ENCODE peak calls at places on chromosomes 12 and 14, in seven cellular contexts. U is GM23248; G is mucosa of gallbladder; R is cardiac muscle cell; Q is T-helper 1 cell; L is effector memory CD8-positive, alpha-beta T cell; E is NCI-H1436. V is an unnamed sample.

GRCh38 chr12:91877461-91878230 is 268.0 kb downstream of the BTG1 start:
- DNase-seq in U (no peak), G (no peak), R (no peak), Q (peak), L (peak), E (peak), V (no peak)

GRCh38 chr12:69704357-69704756 is 5.3 kb upstream of the BEST3 start:
- DNase-seq in U (no peak), G (no peak), R (no peak), Q (no peak), L (no peak), E (no peak), V (no peak)

GRCh38 chr12:53101931-53102781 is 1.1 kb upstream of the SOAT2 start:
- DNase-seq in U (no peak), G (no peak), R (no peak), Q (no peak), L (no peak), E (no peak), V (no peak)

GRCh38 chr12:64608901-64609542 is 1.3 kb upstream of the RASSF3 start:
- DNase-seq in U (peak), G (peak), R (peak), Q (peak), L (peak), E (peak), V (peak)

GRCh38 chr12:104555650-104556049 is 98.9 kb downstream of the CHST11 start:
- DNase-seq in U (no peak), G (no peak), R (no peak), Q (no peak), L (no peak), E (no peak), V (no peak)

GRCh38 chr12:67772276-67773169 is 124.0 kb downstream of the DYRK2 start:
- DNase-seq in U (peak), G (no peak), R (peak), Q (no peak), L (no peak), E (no peak), V (peak)

GRCh38 chr12:25313591-25313990 is 62.9 kb upstream of the KRAS start:
- DNase-seq in U (peak), G (no peak), R (no peak), Q (no peak), L (no peak), E (no peak), V (no peak)

GRCh38 chr12:121061831-121062230 is 22.8 kb upstream of the OASL start:
- DNase-seq in U (peak), G (no peak), R (peak), Q (no peak), L (no peak), E (no peak), V (no peak)

GRCh38 chr12:108381793-108382436 is 42.8 kb upstream of the CMKLR1 start:
- DNase-seq in U (peak), G (no peak), R (peak), Q (no peak), L (no peak), E (no peak), V (peak)

GRCh38 chr12:120221576-120221900 is 20.6 kb upstream of the RPLP0 start:
- DNase-seq in U (no peak), G (no peak), R (no peak), Q (no peak), L (no peak), E (no peak), V (no peak)

GRCh38 chr12:132236129-132236929 is 92.1 kb downstream of the NOC4L start:
- DNase-seq in U (no peak), G (no peak), R (no peak), Q (no peak), L (no peak), E (no peak), V (no peak)

GRCh38 chr12:121801601-121802484 is 2.0 kb upstream of the SETD1B start:
- DNase-seq in U (peak), G (no peak), R (peak), Q (no peak), L (no peak), E (peak), V (no peak)

GRCh38 chr14:100076630-100077029 is 11.4 kb downstream of the EVL start:
- DNase-seq in U (peak), G (no peak), R (peak), Q (no peak), L (no peak), E (no peak), V (no peak)

GRCh38 chr14:52922059-52922458 is 28.8 kb downstream of the FERMT2 start:
- DNase-seq in U (no peak), G (no peak), R (no peak), Q (no peak), L (no peak), E (no peak), V (no peak)

GRCh38 chr12:3359478-3359877 is 131.5 kb upstream of the PRMT8 start:
- DNase-seq in U (no peak), G (no peak), R (no peak), Q (no peak), L (no peak), E (no peak), V (no peak)

GRCh38 chr14:100341301-100342031 is 18.3 kb downstream of the SLC25A47 start:
- DNase-seq in U (peak), G (peak), R (peak), Q (no peak), L (no peak), E (no peak), V (no peak)

GRCh38 chr12:123973552-123974341 is 732 bp downstream of the ZNF664 start:
- DNase-seq in U (peak), G (peak), R (peak), Q (peak), L (peak), E (peak), V (peak)

GRCh38 chr12:102971227-102971626 is 13.8 kb downstream of the ASCL1 start:
- DNase-seq in U (no peak), G (no peak), R (no peak), Q (no peak), L (no peak), E (no peak), V (no peak)

GRCh38 chr12:57531836-57532235 is 9.2 kb downstream of the MBD6 start:
- DNase-seq in U (no peak), G (no peak), R (no peak), Q (no peak), L (no peak), E (no peak), V (no peak)

GRCh38 chr14:103103461-103104388 is 9.2 kb downstream of the EXOC3L4 start:
- DNase-seq in U (peak), G (peak), R (peak), Q (no peak), L (no peak), E (peak), V (no peak)